ENCODE peak calls at places on chromosomes 4 and X, in eight cellular contexts. T is M059J; C is gastrocnemius medialis; X is endothelial cell; U is CD8-positive, alpha-beta memory T cell; M is left cardiac atrium; O is neuronal stem cell; S is tibial artery. W is an unnamed sample.

GRCh38 chrX:103656623-103657022 is 27.8 kb downstream of the TCEAL1 start:
- DNase-seq in T (peak; percentile 98), C (no peak), X (no peak), U (no peak), M (no peak), O (no peak), S (no peak), W (peak; percentile 51)

GRCh38 chr4:16824278-16824806 is 74.1 kb downstream of the LDB2 start:
- DNase-seq in T (no peak), C (no peak), X (no peak), U (no peak), M (no peak), O (no peak), S (no peak), W (no peak)

GRCh38 chr4:90226734-90227133 is 99.5 kb downstream of the CCSER1 start:
- DNase-seq in T (peak; percentile 29), C (no peak), X (no peak), U (no peak), M (no peak), O (no peak), S (no peak), W (no peak)

GRCh38 chrX:1592863-1593201 is 1.4 kb downstream of the AKAP17A start:
- DNase-seq in T (no peak), C (no peak), X (no peak), U (no peak), M (peak; percentile 54), O (no peak), S (no peak), W (no peak)

GRCh38 chrX:41781500-41781899 is 57.5 kb downstream of the GPR82 start:
- DNase-seq in T (peak; percentile 36), C (no peak), X (peak; percentile 4), U (no peak), M (no peak), O (no peak), S (no peak), W (peak; percentile 18)

GRCh38 chr4:81827568-81828202 is 356.0 kb upstream of the RASGEF1B start:
- DNase-seq in T (no peak), C (no peak), X (no peak), U (no peak), M (no peak), O (no peak), S (no peak), W (no peak)

GRCh38 chr4:38665846-38666490 is 2.0 kb downstream of the KLF3 start:
- DNase-seq in T (peak; percentile 4), C (no peak), X (no peak), U (no peak), M (no peak), O (no peak), S (no peak), W (no peak)

GRCh38 chr4:4249876-4250275 is 1.9 kb upstream of the TMEM128 start:
- DNase-seq in T (no peak), C (no peak), X (no peak), U (no peak), M (no peak), O (no peak), S (no peak), W (no peak)

GRCh38 chr4:131430302-131430701 is 1718.8 kb upstream of the PCDH10 start:
- DNase-seq in T (no peak), C (no peak), X (no peak), U (no peak), M (no peak), O (no peak), S (no peak), W (peak; percentile 5)

GRCh38 chr4:186936496-186937375 is 213.1 kb upstream of the FAT1 start:
- DNase-seq in T (peak; percentile 93), C (no peak), X (no peak), U (no peak), M (no peak), O (no peak), S (no peak), W (peak; percentile 22)

GRCh38 chrX:2383144-2383543 is 117.6 kb downstream of the DHRSX start:
- DNase-seq in T (no peak), C (no peak), X (no peak), U (no peak), M (no peak), O (no peak), S (no peak), W (no peak)

GRCh38 chrX:17559728-17560379 is 177.4 kb upstream of the SCML1 start:
- DNase-seq in T (peak; percentile 93), C (peak; percentile 55), X (no peak), U (no peak), M (no peak), O (no peak), S (peak; percentile 66), W (peak; percentile 53)

GRCh38 chr4:8508731-8509130 is 68.2 kb downstream of the TRMT44 start:
- DNase-seq in T (no peak), C (no peak), X (no peak), U (no peak), M (no peak), O (no peak), S (no peak), W (no peak)

GRCh38 chr4:61462451-61463326 is 262.6 kb downstream of the ADGRL3 start:
- DNase-seq in T (no peak), C (no peak), X (no peak), U (no peak), M (no peak), O (no peak), S (no peak), W (peak; percentile 6)

GRCh38 chr4:98929341-98930267 is 671 bp upstream of the EIF4E start:
- DNase-seq in T (peak; percentile 98), C (peak; percentile 83), X (peak; percentile 16), U (peak; percentile 13), M (peak; percentile 73), O (no peak), S (peak; percentile 91), W (peak; percentile 68)

GRCh38 chr4:114302472-114302871 is 296.1 kb upstream of the UGT8 start:
- DNase-seq in T (no peak), C (no peak), X (no peak), U (no peak), M (no peak), O (no peak), S (no peak), W (no peak)

GRCh38 chr4:76726141-76726540 is 171.8 kb downstream of the SOWAHB start:
- DNase-seq in T (peak; percentile 7), C (no peak), X (no peak), U (no peak), M (no peak), O (no peak), S (no peak), W (no peak)

GRCh38 chr4:185870437-185870836 is 58.4 kb upstream of the SORBS2 start:
- DNase-seq in T (no peak), C (no peak), X (no peak), U (no peak), M (no peak), O (no peak), S (no peak), W (no peak)

GRCh38 chrX:129496625-129497024 is 26.7 kb downstream of the SMARCA1 start:
- DNase-seq in T (peak; percentile 72), C (no peak), X (no peak), U (no peak), M (no peak), O (no peak), S (no peak), W (no peak)

GRCh38 chrX:119692241-119693031 is 532 bp downstream of the SEPTIN6 start:
- DNase-seq in T (peak; percentile 50), C (no peak), X (peak; percentile 11), U (peak; percentile 52), M (peak; percentile 59), O (no peak), S (peak; percentile 72), W (peak; percentile 21)

GRCh38 chr4:139457318-139457717 is 3.4 kb downstream of the RAB33B start:
- DNase-seq in T (no peak), C (no peak), X (no peak), U (no peak), M (no peak), O (no peak), S (no peak), W (no peak)

GRCh38 chrX:3549442-3549875 is 164.0 kb downstream of the PRKX start:
- DNase-seq in T (peak; percentile 72), C (no peak), X (no peak), U (no peak), M (peak; percentile 22), O (no peak), S (no peak), W (peak; percentile 27)

GRCh38 chrX:85004255-85004654 is 578 bp downstream of the APOOL start:
- DNase-seq in T (peak; percentile 40), C (no peak), X (no peak), U (no peak), M (no peak), O (no peak), S (no peak), W (peak; percentile 1)

GRCh38 chrX:30513284-30513683 is 64.3 kb downstream of the TASL start:
- DNase-seq in T (peak; percentile 15), C (no peak), X (no peak), U (no peak), M (no peak), O (no peak), S (no peak), W (no peak)

GRCh38 chr4:56326363-56326762 is 60.9 kb downstream of the AASDH start:
- DNase-seq in T (no peak), C (no peak), X (no peak), U (no peak), M (no peak), O (no peak), S (no peak), W (no peak)

GRCh38 chrX:2500681-2501151 is at the start of the genes DHRSX and ZBED1:
- DNase-seq in T (peak; percentile 21), C (no peak), X (peak; percentile 54), U (peak; percentile 31), M (peak; percentile 60), O (peak; percentile 56), S (no peak), W (peak; percentile 40)

GRCh38 chr4:75598390-75598789 is 31.9 kb downstream of the CDKL2 start:
- DNase-seq in T (peak; percentile 37), C (no peak), X (no peak), U (no peak), M (no peak), O (no peak), S (no peak), W (no peak)

GRCh38 chrX:30831082-30831481 is 58.0 kb downstream of the TAB3 start:
- DNase-seq in T (no peak), C (no peak), X (no peak), U (no peak), M (no peak), O (peak; percentile 17), S (no peak), W (no peak)

GRCh38 chr4:107131295-107131694 is 95.2 kb upstream of the DKK2 start:
- DNase-seq in T (peak; percentile 7), C (no peak), X (no peak), U (no peak), M (no peak), O (no peak), S (no peak), W (no peak)

GRCh38 chr4:154450971-154451370 is 40.6 kb downstream of the DCHS2 start:
- DNase-seq in T (no peak), C (no peak), X (no peak), U (no peak), M (no peak), O (no peak), S (no peak), W (no peak)

GRCh38 chrX:16604300-16604699 is 45.7 kb upstream of the S100G start:
- DNase-seq in T (no peak), C (no peak), X (no peak), U (no peak), M (no peak), O (no peak), S (no peak), W (no peak)

GRCh38 chr4:53537606-53538005 is 53.7 kb downstream of the LNX1 start:
- DNase-seq in T (no peak), C (no peak), X (peak; percentile 11), U (no peak), M (no peak), O (no peak), S (no peak), W (peak; percentile 26)

GRCh38 chr4:6556263-6556662 is 18.7 kb upstream of the MAN2B2 start:
- DNase-seq in T (no peak), C (no peak), X (no peak), U (no peak), M (no peak), O (no peak), S (no peak), W (peak; percentile 25)

GRCh38 chrX:71909956-71910355 is 689 bp upstream of the NHSL2 start:
- DNase-seq in T (no peak), C (no peak), X (peak; percentile 44), U (no peak), M (peak; percentile 50), O (peak; percentile 31), S (no peak), W (no peak)

W was measured in Calu3.